ENCODE peak calls at places on chromosomes 12 and 14, in seven cellular contexts. S, D, Y, O, I, L and C are unnamed samples.

GRCh38 chr14:98514016-98514415 is 758.0 kb downstream of the BCL11B start:
- DNase-seq in S (no peak), D (no peak), Y (no peak), O (no peak), I (no peak), L (no peak), C (no peak)

GRCh38 chr12:119229837-119230236 is 51.1 kb downstream of the HSPB8 start:
- DNase-seq in S (peak), D (peak), Y (peak), O (no peak), I (peak), L (peak), C (peak)

GRCh38 chr14:102849522-102850379 is 72.5 kb downstream of the TRAF3 start:
- DNase-seq in S (peak), D (no peak), Y (no peak), O (no peak), I (no peak), L (no peak), C (peak)

GRCh38 chr12:128825845-128826244 is 2.1 kb upstream of the SLC15A4 start:
- DNase-seq in S (no peak), D (no peak), Y (no peak), O (no peak), I (no peak), L (no peak), C (no peak)

GRCh38 chr12:57518920-57519757 is 1.2 kb downstream of the DDIT3 start:
- DNase-seq in S (no peak), D (peak), Y (peak), O (no peak), I (peak), L (no peak), C (no peak)

GRCh38 chr12:51779876-51780275 is 68.6 kb downstream of the FIGNL2 start:
- DNase-seq in S (no peak), D (no peak), Y (no peak), O (no peak), I (no peak), L (no peak), C (no peak)

GRCh38 chr14:53640695-53641094 is 315.9 kb downstream of the BMP4 start:
- DNase-seq in S (no peak), D (no peak), Y (no peak), O (no peak), I (no peak), L (no peak), C (peak)

GRCh38 chr12:101596172-101596571 is 1.4 kb downstream of the MYBPC1 start:
- DNase-seq in S (no peak), D (no peak), Y (no peak), O (no peak), I (no peak), L (no peak), C (no peak)

GRCh38 chr12:67070307-67070600 is 198.9 kb upstream of the CAND1 start:
- DNase-seq in S (peak), D (no peak), Y (no peak), O (no peak), I (no peak), L (no peak), C (no peak)

GRCh38 chr12:51884676-51885229 is 3.1 kb upstream of the ANKRD33 start:
- DNase-seq in S (no peak), D (no peak), Y (no peak), O (no peak), I (peak), L (peak), C (peak)

GRCh38 chr14:90427848-90428426 is 31.1 kb downstream of the CALM1 start:
- DNase-seq in S (no peak), D (no peak), Y (no peak), O (no peak), I (no peak), L (no peak), C (peak)

GRCh38 chr14:29906256-29906885 is 21.3 kb downstream of the PRKD1 start:
- DNase-seq in S (no peak), D (no peak), Y (no peak), O (no peak), I (no peak), L (no peak), C (peak)

GRCh38 chr12:92927436-92928116 is 1.5 kb downstream of the EEA1 start:
- DNase-seq in S (no peak), D (no peak), Y (peak), O (no peak), I (peak), L (no peak), C (peak)

GRCh38 chr12:124567035-124567672 is at the start of gene NCOR2:
- DNase-seq in S (peak), D (no peak), Y (peak), O (no peak), I (no peak), L (no peak), C (no peak)

GRCh38 chr12:58897969-58898368 is 22.3 kb downstream of the LRIG3 start:
- DNase-seq in S (no peak), D (no peak), Y (no peak), O (no peak), I (no peak), L (no peak), C (no peak)

GRCh38 chr12:4286228-4286627 is 12.7 kb downstream of the CCND2 start:
- DNase-seq in S (no peak), D (peak), Y (peak), O (no peak), I (no peak), L (no peak), C (no peak)

GRCh38 chr12:26845057-26845666 is 12.2 kb upstream of the ITPR2 start:
- DNase-seq in S (peak), D (peak), Y (peak), O (no peak), I (peak), L (peak), C (peak)

GRCh38 chr12:3117628-3118027 is 40.4 kb downstream of the TSPAN9 start:
- DNase-seq in S (no peak), D (no peak), Y (no peak), O (no peak), I (no peak), L (no peak), C (no peak)

GRCh38 chr12:46874642-46875041 is 48.8 kb upstream of the SLC38A4 start:
- DNase-seq in S (no peak), D (no peak), Y (no peak), O (no peak), I (no peak), L (no peak), C (peak)

GRCh38 chr14:69712637-69713088 is 54.3 kb upstream of the SRSF5 start:
- DNase-seq in S (no peak), D (peak), Y (peak), O (no peak), I (no peak), L (no peak), C (peak)

GRCh38 chr14:100381386-100382105 is 58.4 kb downstream of the SLC25A47 start:
- DNase-seq in S (no peak), D (no peak), Y (no peak), O (no peak), I (no peak), L (no peak), C (no peak)

GRCh38 chr14:35556548-35556947 is 22.6 kb downstream of the INSM2 start:
- DNase-seq in S (peak), D (no peak), Y (no peak), O (no peak), I (no peak), L (no peak), C (no peak)

GRCh38 chr14:37587438-37587837 is 7.6 kb downstream of the FOXA1 start:
- DNase-seq in S (no peak), D (no peak), Y (no peak), O (no peak), I (no peak), L (no peak), C (peak)

GRCh38 chr12:6215932-6216494 is 15.8 kb downstream of the CD9 start:
- DNase-seq in S (no peak), D (peak), Y (no peak), O (no peak), I (peak), L (peak), C (peak)

GRCh38 chr14:23351681-23352505 is 794 bp downstream of the SLC22A17 start:
- DNase-seq in S (peak), D (peak), Y (no peak), O (no peak), I (no peak), L (no peak), C (no peak)

GRCh38 chr14:55938249-55938791 is 179.9 kb upstream of the PELI2 start:
- DNase-seq in S (no peak), D (no peak), Y (no peak), O (no peak), I (no peak), L (no peak), C (peak)

GRCh38 chr12:114774181-114774580 is 90.2 kb upstream of the TBX3 start:
- DNase-seq in S (no peak), D (no peak), Y (no peak), O (no peak), I (peak), L (peak), C (no peak)

GRCh38 chr14:54025661-54026060 is 69.0 kb upstream of the BMP4 start:
- DNase-seq in S (peak), D (peak), Y (peak), O (no peak), I (peak), L (peak), C (peak)

GRCh38 chr12:95740751-95741150 is 49.8 kb downstream of the NTN4 start:
- DNase-seq in S (no peak), D (no peak), Y (no peak), O (no peak), I (no peak), L (no peak), C (no peak)

DNA sequence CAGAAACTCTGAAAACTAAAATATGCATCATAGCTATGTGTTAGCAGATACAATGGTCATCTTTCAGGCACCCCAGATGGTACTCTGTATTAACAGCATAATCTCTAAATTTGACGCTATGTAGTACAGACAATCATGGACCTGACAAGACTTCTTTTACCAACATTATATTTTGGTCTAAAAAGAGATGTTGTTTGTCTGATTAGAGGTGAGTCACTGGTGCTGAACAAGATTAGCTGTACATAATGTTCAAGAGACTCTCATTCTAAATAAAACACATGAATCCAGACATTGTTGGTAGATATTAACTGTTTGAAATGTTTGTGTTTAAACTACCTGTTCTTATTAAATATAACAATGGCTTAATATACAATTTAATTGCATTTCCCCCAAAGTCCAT is 146.4 kb upstream of the LMNTD1 start:
- DNase-seq in S (no peak), D (no peak), Y (no peak), O (no peak), I (no peak), L (no peak), C (peak)
- TF ChIP-seq MAX in S (no peak), D (no peak), Y (no peak), O (no peak), I (no peak), L (no peak), C (no peak)

DNA sequence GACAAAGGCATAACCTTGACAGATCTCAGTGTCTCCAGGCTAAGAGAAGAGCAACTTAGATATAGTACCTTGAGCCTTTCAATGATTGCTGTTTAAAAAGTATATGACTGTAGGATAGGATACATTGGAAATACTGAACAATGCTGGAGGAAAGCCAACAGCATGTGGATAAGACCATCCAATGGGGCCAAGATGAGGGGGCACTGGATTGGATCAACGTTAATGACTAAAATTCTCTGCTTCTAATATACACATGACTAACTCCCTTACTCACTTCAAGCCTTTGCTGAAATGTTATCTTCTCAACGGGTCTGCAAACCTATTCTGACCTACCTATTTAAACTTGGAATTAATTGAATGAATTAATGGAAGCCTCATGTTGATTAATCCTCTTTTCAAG is 354.9 kb downstream of the RAD51B start:
- DNase-seq in S (no peak), D (no peak), Y (no peak), O (no peak), I (no peak), L (no peak), C (no peak)
- TF ChIP-seq MAX in S (no peak), D (no peak), Y (no peak), O (no peak), I (no peak), L (no peak), C (no peak)

GRCh38 chr12:83603106-83603505 is 916.4 kb downstream of the TMTC2 start:
- DNase-seq in S (no peak), D (no peak), Y (no peak), O (no peak), I (no peak), L (no peak), C (no peak)
- TF ChIP-seq MAX in S (no peak), D (no peak), Y (no peak), O (no peak), I (no peak), L (no peak), C (no peak)

GRCh38 chr12:86379337-86379736 is 123.1 kb upstream of the MGAT4C start:
- DNase-seq in S (no peak), D (no peak), Y (no peak), O (no peak), I (no peak), L (no peak), C (no peak)
- TF ChIP-seq MAX in S (no peak), D (no peak), Y (no peak), O (no peak), I (no peak), L (no peak), C (no peak)